ENCODE peak calls at places on chromosomes 11 and 22, in five cellular contexts. Q is transverse colon; K is CD8-positive, alpha-beta memory T cell; P is heart right ventricle; C is esophagus squamous epithelium. X is an unnamed sample. For H3K4me1, the result is how much of the 10 kb centered on the place peaks cover.

GRCh38 chr11:58576792-58577440 is 1.3 kb upstream of the LPXN start:
- DNase-seq in P (no peak), K (no peak), Q (no peak), C (no peak), X (no peak)

GRCh38 chr11:44403587-44404322 is 93.8 kb upstream of the ALX4 start:
- DNase-seq in P (no peak), Q (no peak), K (no peak), C (no peak), X (no peak)

GRCh38 chr11:65661599-65662246 is 993 bp downstream of the RELA start:
- DNase-seq in C (no peak), P (no peak), Q (no peak), K (no peak), X (peak)

GRCh38 chr11:75201771-75202170 is 38.8 kb upstream of the TPBGL start:
- DNase-seq in Q (no peak), K (no peak), P (no peak), C (no peak), X (no peak)

GRCh38 chr11:120172054-120172881 is 34.4 kb upstream of the TRIM29 start:
- DNase-seq in P (peak), Q (peak), K (no peak), C (no peak), X (peak)

GRCh38 chr11:44207292-44207691 is 102.6 kb downstream of the ALX4 start:
- DNase-seq in K (no peak), P (no peak), C (no peak), Q (no peak), X (no peak)

GRCh38 chr22:47123006-47123826 is 360.8 kb downstream of the TBC1D22A start:
- DNase-seq in P (no peak), Q (no peak), C (no peak), K (no peak), X (peak)

GRCh38 chr11:119531091-119531490 is 108.1 kb upstream of the THY1 start:
- DNase-seq in C (no peak), K (no peak), Q (no peak), P (no peak), X (no peak)

GRCh38 chr11:57414612-57415212 is 12.2 kb downstream of the SLC43A3 start:
- DNase-seq in Q (no peak), K (no peak), P (no peak), C (no peak), X (no peak)

GRCh38 chr22:17131686-17132085 is 10.5 kb upstream of the TMEM121B start:
- DNase-seq in Q (no peak), P (no peak), K (no peak), C (no peak), X (no peak)

GRCh38 chr22:39488563-39489083 is 13.5 kb upstream of the MIEF1 start:
- DNase-seq in P (no peak), Q (no peak), C (no peak), K (no peak), X (no peak)

GRCh38 chr11:114796954-114797721 is 118.8 kb downstream of the NXPE2 start:
- DNase-seq in K (no peak), Q (no peak), P (no peak), C (no peak), X (no peak)

GRCh38 chr11:17599460-17599925 is 52.4 kb downstream of the OTOG start:
- DNase-seq in C (no peak), Q (no peak), K (no peak), P (no peak), X (no peak)

GRCh38 chr11:17378655-17379054 is 9.8 kb downstream of the KCNJ11 start:
- DNase-seq in C (no peak), P (no peak), Q (no peak), K (no peak), X (no peak)

GRCh38 chr11:2158291-2158737 is 2.7 kb downstream of the INS start:
- DNase-seq in P (no peak), C (no peak), K (no peak), Q (no peak), X (no peak)

GRCh38 chr11:9982127-9982795 is 311.8 kb downstream of the SBF2 start:
- DNase-seq in C (no peak), Q (no peak), P (no peak), K (no peak), X (no peak)

GRCh38 chr22:29062286-29062949 is 787 bp upstream of the C22orf31 start:
- DNase-seq in K (no peak), Q (no peak), P (no peak), C (no peak), X (no peak)

GRCh38 chr11:114039551-114039950 is 20.0 kb upstream of the ZBTB16 start:
- DNase-seq in C (no peak), K (no peak), P (no peak), Q (no peak), X (no peak)

GRCh38 chr11:9716275-9717039 is 52.6 kb downstream of the SWAP70 start:
- DNase-seq in C (no peak), K (no peak), P (no peak), Q (no peak), X (no peak)

DNA sequence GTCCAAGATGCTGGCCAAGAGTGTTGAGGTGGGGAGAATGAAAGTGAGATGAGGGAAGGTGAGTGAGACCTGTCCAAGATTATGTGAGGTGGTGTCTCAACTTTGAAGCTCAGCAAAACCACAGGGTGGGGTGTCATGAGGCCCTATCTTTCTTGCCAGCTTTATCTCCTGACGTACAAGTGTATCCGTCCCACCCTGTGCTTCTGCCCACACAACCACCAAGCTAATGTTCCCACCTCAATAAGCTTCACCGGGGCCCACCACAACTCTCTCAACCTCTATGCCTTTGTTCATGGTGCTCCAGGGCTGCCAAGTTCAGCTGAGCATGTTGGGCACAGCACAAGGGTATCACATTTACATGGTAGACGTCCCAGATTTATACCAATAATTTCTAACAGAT is 7.1 kb upstream of the TPST2 start:
- DNase-seq in Q (no peak), C (no peak), P (no peak), K (no peak), X (no peak)
- H3K4me1 ChIP-seq in Q (under half), C (under half), P (under half), K (half or more), X (under half)

GRCh38 chr11:87443707-87444106 is 406.0 kb downstream of the TMEM135 start:
- DNase-seq in P (no peak), C (no peak), Q (no peak), K (no peak), X (no peak)
- H3K4me1 ChIP-seq in P (under half), C (under half), Q (under half), K (under half), X (under half)

GRCh38 chr22:46036558-46037408 is 59.8 kb upstream of the WNT7B start:
- DNase-seq in P (no peak), Q (peak), C (no peak), K (peak), X (peak)
- H3K4me1 ChIP-seq in P (under half), Q (under half), C (under half), K (under half), X (under half)

DNA sequence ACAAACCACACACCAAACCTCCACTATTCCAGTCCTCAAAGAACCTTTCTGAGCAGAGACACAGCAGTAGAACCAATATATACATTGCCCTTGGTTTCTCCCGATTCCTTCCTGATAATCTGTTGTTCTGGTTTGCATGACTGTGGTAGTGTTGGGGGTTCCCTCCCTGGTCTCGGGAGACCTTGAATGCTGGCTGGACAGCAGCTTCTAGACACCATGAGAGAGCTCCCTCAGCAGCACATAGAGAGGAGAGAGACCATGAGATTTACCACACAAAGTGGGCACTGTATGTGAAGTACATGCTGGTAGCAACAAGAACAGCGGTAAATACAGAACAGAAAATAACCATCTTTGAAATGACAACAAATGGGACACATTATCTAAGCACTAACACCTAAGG is 2.6 kb downstream of the C11orf91 start:
- DNase-seq in Q (no peak), C (no peak), K (no peak), P (no peak), X (no peak)
- H3K4me1 ChIP-seq in Q (under half), C (half or more), K (under half), P (half or more), X (under half)

DNA sequence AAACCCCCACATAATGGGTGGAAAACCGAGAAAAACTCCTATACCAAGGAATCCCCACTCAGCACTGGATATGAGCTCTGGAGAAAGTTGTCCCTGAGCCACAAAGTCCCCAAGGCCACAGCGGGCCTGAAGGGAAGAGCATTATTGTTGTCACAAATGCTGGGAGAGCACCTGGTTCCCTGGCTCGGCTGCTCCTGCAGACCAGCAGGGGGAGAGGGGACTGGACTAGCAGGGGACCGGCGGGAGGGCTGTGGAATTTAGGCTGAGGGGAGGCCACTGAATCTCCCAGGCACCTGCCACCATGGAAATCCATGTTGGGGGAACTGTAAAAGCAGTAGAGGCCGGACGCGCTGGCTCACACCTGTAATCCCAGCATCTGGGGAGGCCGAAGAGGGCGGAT is 7.0 kb downstream of the PC start:
- DNase-seq in Q (no peak), C (no peak), K (no peak), P (no peak), X (no peak)
- H3K4me1 ChIP-seq in Q (under half), C (under half), K (under half), P (under half), X (under half)